ENCODE peak calls at places on chromosomes 3 and 15, in ten cellular contexts. E is GM13976; M is cardiac muscle cell; S is endothelial cell; Q is Peyer's patch; Z is A549; V is astrocyte of the spinal cord; H is CD4-positive, alpha-beta T cell; K is WERI-Rb-1; W is tibial nerve. Y is an unnamed sample.

GRCh38 chr3:178480795-178481194 is 55.4 kb upstream of the KCNMB2 start:
- DNase-seq in H (no peak), Z (no peak), Q (no peak), E (peak), W (no peak), K (no peak), V (no peak), M (no peak), S (no peak), Y (no peak)

GRCh38 chr15:83533548-83533947 is 86.4 kb downstream of the SH3GL3 start:
- DNase-seq in Q (no peak), S (no peak), K (no peak), V (no peak), W (no peak), E (no peak), Z (no peak), H (no peak), M (no peak), Y (no peak)

GRCh38 chr3:157077565-157077991 is 82.4 kb downstream of the CCNL1 start:
- DNase-seq in E (no peak), K (no peak), M (no peak), S (no peak), H (no peak), Z (peak), W (no peak), V (no peak), Q (no peak), Y (no peak)

GRCh38 chr3:37984051-37984450 is 6.5 kb upstream of the VILL start:
- DNase-seq in K (no peak), S (no peak), W (no peak), E (no peak), Q (no peak), Z (no peak), M (no peak), H (no peak), V (no peak), Y (no peak)

GRCh38 chr15:50562735-50563640 is 16.5 kb upstream of the USP50 start:
- DNase-seq in K (no peak), W (no peak), H (no peak), S (no peak), Z (no peak), E (no peak), Q (no peak), V (peak), M (no peak), Y (no peak)

GRCh38 chr3:178525180-178525704 is 11.0 kb upstream of the KCNMB2 start:
- DNase-seq in S (no peak), H (no peak), M (peak), W (no peak), Z (no peak), Q (no peak), K (no peak), E (no peak), V (peak), Y (no peak)

GRCh38 chr3:196942915-196943277 is 568 bp upstream of the NCBP2 start:
- DNase-seq in S (no peak), W (no peak), K (no peak), V (no peak), M (peak), E (no peak), Z (no peak), H (no peak), Q (peak), Y (peak)

GRCh38 chr15:65215496-65215895 is 4.2 kb upstream of the CILP start:
- DNase-seq in Q (no peak), S (no peak), W (no peak), K (no peak), H (no peak), E (no peak), Z (no peak), M (no peak), V (no peak), Y (no peak)

GRCh38 chr3:155745795-155746550 is 1.1 kb upstream of the PLCH1 start:
- DNase-seq in V (peak), Z (peak), M (peak), K (peak), H (no peak), E (no peak), Q (peak), W (no peak), S (peak), Y (peak)

GRCh38 chr15:77415450-77416448 is 4.2 kb downstream of the PEAK1 start:
- DNase-seq in W (peak), Z (no peak), H (no peak), Q (no peak), V (no peak), S (no peak), E (no peak), K (no peak), M (no peak), Y (no peak)

GRCh38 chr15:87121357-87121756 is 1041.7 kb downstream of the AGBL1 start:
- DNase-seq in S (no peak), K (no peak), H (no peak), W (no peak), E (no peak), V (peak), Z (peak), Q (no peak), M (no peak), Y (no peak)

GRCh38 chr15:79028411-79028964 is 62.1 kb downstream of the RASGRF1 start:
- DNase-seq in S (peak), Z (peak), W (peak), M (peak), V (peak), K (peak), E (peak), H (no peak), Q (no peak), Y (peak)

GRCh38 chr15:87228460-87228859 is 1028.1 kb downstream of the NTRK3 start:
- DNase-seq in V (no peak), Q (no peak), E (no peak), H (no peak), S (no peak), K (no peak), W (no peak), M (no peak), Z (no peak), Y (no peak)

GRCh38 chr3:20546636-20547035 is 360.6 kb upstream of the SGO1 start:
- DNase-seq in Z (no peak), H (no peak), S (no peak), Q (no peak), W (no peak), M (no peak), V (peak), K (no peak), E (no peak), Y (no peak)

GRCh38 chr15:52677593-52677992 is 1.6 kb downstream of the ATOSA start:
- DNase-seq in Q (no peak), M (peak), E (peak), H (no peak), Z (peak), K (no peak), S (no peak), V (no peak), W (no peak), Y (no peak)

GRCh38 chr3:127263586-127264231 is 24.1 kb downstream of the PRR20G start:
- DNase-seq in W (no peak), M (no peak), Z (no peak), Q (no peak), S (no peak), V (no peak), K (no peak), E (peak), H (no peak), Y (no peak)

GRCh38 chr3:126306397-126306796 is 50.8 kb downstream of the KLF15 start:
- DNase-seq in K (no peak), V (no peak), Z (no peak), M (no peak), Q (no peak), H (no peak), E (no peak), S (no peak), W (no peak), Y (no peak)

GRCh38 chr3:55522077-55522476 is 35.0 kb upstream of the WNT5A start:
- DNase-seq in S (no peak), K (no peak), V (no peak), M (no peak), Q (no peak), W (no peak), H (no peak), E (no peak), Z (no peak), Y (no peak)

GRCh38 chr15:28901987-28902745 is 16.4 kb downstream of the APBA2 start:
- DNase-seq in W (no peak), V (no peak), Z (peak), K (peak), H (no peak), S (no peak), M (no peak), Q (no peak), E (no peak), Y (no peak)

GRCh38 chr15:77659350-77660321 is 26.9 kb upstream of the LINGO1 start:
- DNase-seq in H (no peak), V (peak), M (peak), Q (peak), K (peak), Z (peak), E (peak), S (peak), W (no peak), Y (peak)

GRCh38 chr15:52052076-52052935 is 33.3 kb downstream of the MAPK6 start:
- DNase-seq in W (no peak), E (no peak), V (no peak), Q (no peak), M (no peak), K (no peak), S (no peak), H (no peak), Z (no peak), Y (no peak)

GRCh38 chr3:27535809-27536392 is 51.7 kb upstream of the SLC4A7 start:
- DNase-seq in S (no peak), E (no peak), H (no peak), Z (peak), M (no peak), Q (no peak), V (peak), K (no peak), W (no peak), Y (no peak)

GRCh38 chr3:190432216-190432615 is 17.5 kb downstream of the TMEM207 start:
- DNase-seq in K (no peak), Q (no peak), H (no peak), V (no peak), M (no peak), S (no peak), E (no peak), W (no peak), Z (no peak), Y (no peak)

GRCh38 chr15:81189583-81190283 is 6.9 kb upstream of the IL16 start:
- DNase-seq in H (no peak), Q (no peak), M (no peak), W (peak), K (no peak), E (no peak), V (peak), S (no peak), Z (no peak), Y (no peak)

GRCh38 chr3:62955126-62955525 is 79.9 kb upstream of the CADPS start:
- DNase-seq in K (peak), H (no peak), Z (no peak), M (no peak), V (no peak), Q (no peak), W (no peak), S (no peak), E (no peak), Y (no peak)

GRCh38 chr3:9881440-9881839 is 1.4 kb upstream of the CIDEC start:
- DNase-seq in Q (no peak), S (no peak), K (no peak), H (no peak), Z (no peak), V (no peak), E (no peak), M (no peak), W (no peak), Y (no peak)

GRCh38 chr3:146184616-146185015 is 23.6 kb upstream of the PLOD2 start:
- DNase-seq in S (no peak), H (no peak), K (no peak), Z (peak), M (peak), V (peak), E (no peak), Q (no peak), W (no peak), Y (no peak)

GRCh38 chr3:52558436-52558835 is 22.0 kb downstream of the UQCC5 start:
- DNase-seq in W (no peak), E (no peak), H (no peak), K (no peak), Q (no peak), V (no peak), M (no peak), Z (no peak), S (no peak), Y (no peak)

GRCh38 chr3:149527531-149528343 is 53.2 kb downstream of the TM4SF4 start:
- DNase-seq in K (no peak), S (peak), M (peak), V (no peak), H (no peak), Z (peak), Q (no peak), E (no peak), W (no peak), Y (no peak)
- TF ChIP-seq CTCF in K (no peak), S (no peak), M (peak), V (peak), H (no peak), Z (peak), Q (no peak), E (no peak), W (peak), Y (no peak)

DNA sequence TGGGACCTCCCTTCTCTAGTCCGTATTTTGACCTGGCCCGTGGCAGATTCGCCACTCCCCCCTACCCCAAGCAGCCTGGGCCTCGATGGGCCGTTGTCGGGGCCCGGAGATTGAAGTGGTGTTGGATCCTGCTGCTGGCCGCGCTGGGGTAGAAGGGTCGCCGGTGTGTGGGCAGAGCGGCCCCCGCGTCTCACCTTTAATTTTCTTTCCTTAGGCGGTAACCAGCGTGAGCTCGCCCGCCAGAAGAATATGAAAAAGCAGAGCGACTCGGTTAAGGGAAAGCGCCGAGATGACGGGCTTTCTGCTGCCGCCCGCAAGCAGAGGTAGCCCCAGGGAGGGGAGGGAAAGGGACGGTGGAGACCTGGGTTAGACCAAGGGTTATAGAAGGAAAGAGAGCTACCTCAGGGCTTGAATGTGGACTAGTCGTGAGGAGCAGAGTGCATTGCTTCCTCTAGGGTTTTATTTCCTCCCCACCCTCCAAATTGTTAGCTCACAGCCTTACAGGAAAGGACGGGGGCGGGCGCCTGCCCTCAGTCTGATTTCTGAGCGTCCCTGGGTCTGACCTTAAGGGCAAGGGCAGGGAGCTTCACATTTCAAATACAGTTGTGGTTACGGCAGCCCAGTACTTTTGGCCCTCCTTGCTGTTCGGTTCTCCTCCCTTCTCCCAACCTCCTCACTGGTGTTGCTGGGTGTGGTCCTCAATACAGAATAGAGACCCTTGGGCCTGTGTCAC is 807 bp downstream of the SERF2 start:
- DNase-seq in H (peak), W (no peak), S (peak), V (no peak), Q (peak), K (no peak), M (peak), Z (no peak), E (peak), Y (no peak)
- TF ChIP-seq CTCF in H (no peak), W (no peak), S (no peak), V (no peak), Q (no peak), K (no peak), M (peak), Z (no peak), E (no peak), Y (no peak)

DNA sequence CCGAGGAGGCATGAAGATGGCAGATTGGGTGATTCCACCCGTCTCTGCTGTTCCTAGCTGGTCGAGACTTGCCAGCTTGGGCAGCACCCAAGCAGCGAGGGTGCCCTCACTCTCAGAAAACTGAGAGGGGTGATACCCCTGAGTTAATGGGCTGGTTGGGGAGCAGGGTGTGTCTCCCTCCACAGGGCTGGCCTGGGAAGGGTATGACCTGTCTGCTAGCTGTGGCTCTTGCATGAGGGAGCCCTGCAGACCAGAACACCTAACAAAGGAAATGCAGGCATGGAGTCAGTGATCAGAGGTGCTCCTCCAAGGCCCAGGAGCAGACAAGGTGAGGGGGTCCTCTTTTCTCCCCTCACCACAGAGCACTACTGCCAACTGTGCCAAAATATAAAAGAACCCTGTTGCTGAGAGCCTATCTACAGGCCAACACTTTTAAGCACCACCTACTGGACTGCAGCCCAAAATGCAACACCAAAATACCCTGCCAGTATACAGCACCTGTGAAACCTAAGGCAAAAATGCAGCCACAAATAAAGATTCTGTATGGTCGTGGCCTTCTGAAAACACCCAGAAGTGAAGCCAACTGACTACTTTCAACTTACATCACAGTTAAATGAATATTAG is 35.8 kb upstream of the PPM1L start:
- DNase-seq in V (no peak), K (no peak), Z (no peak), M (no peak), E (peak), S (no peak), W (no peak), H (no peak), Q (no peak), Y (no peak)
- TF ChIP-seq CTCF in V (peak), K (no peak), Z (no peak), M (peak), E (no peak), S (peak), W (no peak), H (no peak), Q (no peak), Y (no peak)

GRCh38 chr3:58633157-58633865 is 33.3 kb downstream of the FAM3D start:
- DNase-seq in W (no peak), M (peak), V (no peak), E (no peak), H (no peak), K (no peak), Z (no peak), Q (no peak), S (no peak), Y (no peak)
- TF ChIP-seq CTCF in W (no peak), M (no peak), V (no peak), E (no peak), H (no peak), K (no peak), Z (no peak), Q (no peak), S (no peak), Y (no peak)

DNA sequence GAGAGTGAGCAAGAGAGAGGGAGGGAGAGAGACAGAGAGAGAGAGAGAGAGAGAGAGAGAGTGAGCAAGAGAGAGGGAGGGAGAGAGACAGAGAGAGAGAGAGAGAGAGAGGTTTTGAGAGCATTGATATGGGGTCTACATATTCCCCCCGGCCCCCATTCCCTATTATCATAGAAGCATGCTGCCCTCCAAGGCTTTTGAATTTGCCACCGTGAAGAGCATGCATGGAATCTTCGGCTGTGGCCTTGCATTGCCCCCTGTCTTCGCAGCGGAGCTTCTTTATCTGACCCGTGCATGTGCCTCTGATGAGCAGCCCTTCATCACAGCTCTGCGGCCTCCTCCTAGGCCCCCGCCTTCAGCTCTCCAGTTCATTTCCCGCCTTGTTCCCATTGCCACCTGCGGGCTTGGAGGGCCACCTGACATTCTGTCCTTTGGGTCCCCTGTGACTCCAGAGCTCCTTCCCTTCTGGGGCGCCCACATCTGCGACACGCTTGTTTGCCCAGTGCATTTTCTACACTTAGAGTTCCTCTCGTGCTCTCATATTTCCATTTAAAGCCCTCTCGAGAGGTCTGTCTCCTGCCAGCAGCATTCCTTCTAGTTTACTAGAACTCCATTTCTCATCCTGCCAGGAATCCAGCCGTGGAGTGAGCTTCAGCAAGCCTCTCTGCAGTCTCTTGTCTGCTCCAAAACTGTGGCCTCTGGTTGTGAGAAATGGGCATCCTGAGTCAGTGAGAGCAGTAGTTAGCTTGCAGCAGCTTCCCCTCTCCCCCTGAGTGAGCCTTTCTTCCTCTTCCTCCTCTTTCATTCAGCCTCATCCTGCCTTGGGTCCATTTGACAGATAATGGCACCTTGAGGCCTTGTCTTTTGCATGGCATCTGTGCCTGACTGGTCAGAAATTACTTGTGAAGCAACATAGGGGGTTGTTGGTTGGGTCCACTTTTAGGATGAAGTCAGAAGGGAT is 25.3 kb downstream of the LPP start:
- DNase-seq in S (no peak), Z (no peak), M (peak), V (peak), Q (no peak), K (no peak), E (no peak), W (peak), H (no peak), Y (no peak)
- TF ChIP-seq CTCF in S (no peak), Z (no peak), M (no peak), V (peak), Q (no peak), K (no peak), E (no peak), W (peak), H (no peak), Y (no peak)

GRCh38 chr3:174002543-174002942 is 605.0 kb downstream of the NLGN1 start:
- DNase-seq in Q (no peak), V (peak), Z (no peak), H (no peak), W (no peak), M (no peak), S (peak), K (no peak), E (no peak), Y (no peak)
- TF ChIP-seq CTCF in Q (no peak), V (peak), Z (no peak), H (no peak), W (no peak), M (peak), S (peak), K (no peak), E (no peak), Y (peak)

DNA sequence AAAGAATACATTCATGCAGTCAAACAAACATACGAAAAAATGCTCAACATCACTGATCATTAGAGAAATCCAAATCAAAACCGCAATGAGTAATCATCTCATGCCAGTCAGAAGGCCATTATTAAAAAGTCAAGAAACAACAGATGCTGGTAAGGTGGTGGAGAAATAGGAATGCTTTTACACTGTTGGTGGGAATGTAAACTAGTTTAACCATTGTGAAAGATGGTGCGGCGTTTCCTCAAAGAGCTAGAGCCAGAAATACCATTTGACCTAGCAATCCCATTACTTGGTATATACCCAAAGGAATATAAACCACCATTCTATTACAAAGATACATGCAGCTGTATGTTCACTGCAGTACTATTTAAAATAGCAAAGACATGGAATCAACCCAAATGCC is 330.4 kb downstream of the EDEM1 start:
- DNase-seq in Z (no peak), V (no peak), K (no peak), Q (no peak), E (no peak), M (no peak), W (no peak), H (no peak), S (no peak), Y (no peak)
- TF ChIP-seq CTCF in Z (no peak), V (no peak), K (no peak), Q (no peak), E (no peak), M (no peak), W (no peak), H (no peak), S (no peak), Y (no peak)

GRCh38 chr3:154018100-154018696 is 103.0 kb upstream of the ARHGEF26 start:
- DNase-seq in E (peak), W (no peak), K (peak), V (peak), M (peak), H (peak), Q (peak), Z (peak), S (peak), Y (peak)
- TF ChIP-seq CTCF in E (no peak), W (no peak), K (peak), V (peak), M (peak), H (peak), Q (no peak), Z (peak), S (peak), Y (peak)

GRCh38 chr3:147422934-147423599 is 13.9 kb downstream of the ZIC1 start:
- DNase-seq in E (peak), W (no peak), H (no peak), K (peak), Q (no peak), M (peak), Z (no peak), S (peak), V (peak), Y (peak)
- TF ChIP-seq CTCF in E (no peak), W (no peak), H (no peak), K (no peak), Q (no peak), M (no peak), Z (no peak), S (no peak), V (no peak), Y (no peak)